ENCODE peak calls at places on chromosome 5, in nine cellular contexts. H is cardiac muscle cell; C is iris pigment epithelial cell; D is mesenchymal stem cell; K is lung microvascular endothelial cell; I is CD8-positive, alpha-beta T cell; V is stimulated activated CD8-positive, alpha-beta memory T cell treated with anti-CD3 and anti-CD28 coated beads, Interleukin-12 subunit alpha, Interleukin-12 subunit beta, amount 100 ng/mL, for 1 hour; B is left ventricle myocardium superior; T is activated T-cell treated with anti-CD3 and anti-CD28 coated beads, Interleukin-2, amount 50 U/mL, for 24 hours. X is an unnamed sample.

GRCh38 chr5:61256474-61256873 is 75.6 kb upstream of the ZSWIM6 start:
- DNase-seq in C (no peak), K (peak; percentile 43), V (no peak), T (no peak), I (no peak), D (no peak), B (peak; percentile 73), H (peak; percentile 47), X (no peak)

GRCh38 chr5:89083791-89084190 is 200.8 kb upstream of the MEF2C start:
- DNase-seq in K (no peak), C (no peak), H (no peak), V (no peak), D (peak; percentile 9), I (no peak), T (no peak), B (no peak), X (no peak)

GRCh38 chr5:139639619-139640431 is 8.3 kb upstream of the CXXC5 start:
- DNase-seq in I (no peak), K (peak; percentile 7), D (no peak), H (no peak), C (no peak), B (peak; percentile 53), V (no peak), T (peak; percentile 31), X (no peak)

GRCh38 chr5:67182406-67182805 is 14.2 kb downstream of the CD180 start:
- DNase-seq in H (peak; percentile 87), T (no peak), K (peak; percentile 90), I (no peak), D (peak; percentile 76), C (peak; percentile 89), B (peak; percentile 76), V (no peak), X (no peak)

GRCh38 chr5:65086234-65086886 is 317.6 kb downstream of the CWC27 start:
- DNase-seq in B (no peak), I (no peak), C (peak; percentile 14), H (no peak), D (no peak), T (no peak), K (no peak), V (no peak), X (no peak)

GRCh38 chr5:59036274-59036961 is 453.5 kb downstream of the RAB3C start:
- DNase-seq in H (peak; percentile 96), C (peak; percentile 99), I (peak; percentile 59), B (no peak), T (peak; percentile 43), K (peak; percentile 87), V (no peak), D (peak; percentile 95), X (peak; percentile 21)

GRCh38 chr5:7668161-7668560 is 182.8 kb downstream of the CFAP90 start:
- DNase-seq in K (no peak), D (no peak), C (no peak), B (no peak), T (no peak), I (no peak), V (no peak), H (no peak), X (no peak)

GRCh38 chr5:3325811-3326568 is 269.6 kb upstream of the IRX1 start:
- DNase-seq in C (no peak), D (no peak), I (no peak), V (no peak), B (no peak), K (no peak), T (no peak), H (no peak), X (no peak)

GRCh38 chr5:78377056-78377717 is 16.8 kb downstream of the SCAMP1 start:
- DNase-seq in C (peak; percentile 48), K (no peak), B (no peak), T (no peak), H (peak; percentile 36), I (no peak), V (no peak), D (no peak), X (no peak)

GRCh38 chr5:135047347-135047695 is 13.3 kb upstream of the PITX1 start:
- DNase-seq in I (no peak), V (no peak), D (no peak), C (no peak), H (no peak), T (no peak), K (no peak), B (no peak), X (no peak)

GRCh38 chr5:169442354-169443248 is 141.0 kb upstream of the SPDL1 start:
- DNase-seq in H (peak; percentile 48), C (peak; percentile 20), K (no peak), T (no peak), I (no peak), V (no peak), B (no peak), D (peak; percentile 19), X (no peak)

GRCh38 chr5:8686707-8687106 is 817.8 kb downstream of the MTRR start:
- DNase-seq in H (peak; percentile 76), T (no peak), K (no peak), B (no peak), D (no peak), I (no peak), V (no peak), C (peak; percentile 5), X (no peak)

GRCh38 chr5:121572061-121572460 is 279.6 kb upstream of the FTMT start:
- DNase-seq in K (no peak), C (peak; percentile 12), T (no peak), D (no peak), I (no peak), H (no peak), B (no peak), V (no peak), X (no peak)

GRCh38 chr5:173638126-173638525 is 21.7 kb upstream of the BOD1 start:
- DNase-seq in K (no peak), B (no peak), C (no peak), H (no peak), D (no peak), T (no peak), I (no peak), V (no peak), X (no peak)

GRCh38 chr5:38207343-38207742 is 51.0 kb upstream of the EGFLAM start:
- DNase-seq in D (peak; percentile 14), B (no peak), I (no peak), H (no peak), T (no peak), C (peak; percentile 13), V (no peak), K (no peak), X (no peak)

GRCh38 chr5:123359866-123360569 is 63.2 kb downstream of the CEP120 start:
- DNase-seq in D (no peak), T (no peak), I (no peak), H (peak; percentile 26), K (no peak), V (no peak), C (no peak), B (no peak), X (no peak)

GRCh38 chr5:96961053-96961452 is 25.2 kb downstream of the LNPEP start:
- DNase-seq in I (no peak), K (peak; percentile 43), V (no peak), D (no peak), H (peak; percentile 43), T (no peak), C (no peak), B (no peak), X (no peak)

GRCh38 chr5:111830333-111830732 is 73.3 kb upstream of the NREP start:
- DNase-seq in H (peak; percentile 46), T (no peak), I (no peak), V (no peak), B (no peak), C (peak; percentile 87), D (peak; percentile 56), K (peak; percentile 34), X (no peak)